ENCODE peak calls at places on chromosomes 3 and 15, in seven cellular contexts. One of them, this sample, is unnamed.

GRCh38 chr3:117820900-117821299 is 1111.3 kb downstream of the TUSC7 start:
- DNase-seq in lower lobe of right lung: no peak
- DNase-seq in mucosa of descending colon: no peak
- DNase-seq in GM12865: no peak
- DNase-seq in transverse colon: no peak
- DNase-seq in MM.1S: no peak
- DNase-seq in upper lobe of right lung: no peak
- DNase-seq in this sample: peak

GRCh38 chr3:106176734-106177133 is 307.9 kb upstream of the CBLB start:
- DNase-seq in lower lobe of right lung: no peak
- DNase-seq in upper lobe of right lung: no peak
- DNase-seq in GM12865: peak
- DNase-seq in MM.1S: no peak
- DNase-seq in transverse colon: no peak
- DNase-seq in mucosa of descending colon: no peak
- DNase-seq in this sample: peak

GRCh38 chr15:25054943-25055342 is 100.2 kb downstream of the SNRPN start:
- DNase-seq in GM12865: no peak
- DNase-seq in lower lobe of right lung: no peak
- DNase-seq in transverse colon: no peak
- DNase-seq in upper lobe of right lung: peak
- DNase-seq in mucosa of descending colon: no peak
- DNase-seq in MM.1S: no peak
- DNase-seq in this sample: no peak

GRCh38 chr15:68818671-68819450 is 1.8 kb downstream of the ANP32A start:
- DNase-seq in MM.1S: peak
- DNase-seq in lower lobe of right lung: peak
- DNase-seq in GM12865: peak
- DNase-seq in mucosa of descending colon: peak
- DNase-seq in upper lobe of right lung: peak
- DNase-seq in transverse colon: peak
- DNase-seq in this sample: peak

GRCh38 chr3:136250862-136251460 is 821 bp downstream of the PCCB start:
- DNase-seq in transverse colon: peak
- DNase-seq in upper lobe of right lung: peak
- DNase-seq in lower lobe of right lung: peak
- DNase-seq in GM12865: peak
- DNase-seq in mucosa of descending colon: peak
- DNase-seq in MM.1S: peak
- DNase-seq in this sample: peak

GRCh38 chr3:31014317-31015040 is 120.0 kb upstream of the GADL1 start:
- DNase-seq in GM12865: no peak
- DNase-seq in upper lobe of right lung: no peak
- DNase-seq in MM.1S: no peak
- DNase-seq in transverse colon: no peak
- DNase-seq in mucosa of descending colon: no peak
- DNase-seq in lower lobe of right lung: no peak
- DNase-seq in this sample: no peak

GRCh38 chr3:188432826-188433525 is 279.0 kb downstream of the LPP start:
- DNase-seq in mucosa of descending colon: peak
- DNase-seq in upper lobe of right lung: no peak
- DNase-seq in lower lobe of right lung: no peak
- DNase-seq in transverse colon: no peak
- DNase-seq in GM12865: peak
- DNase-seq in MM.1S: no peak
- DNase-seq in this sample: peak

GRCh38 chr3:10516835-10517465 is 11.6 kb upstream of the ATP2B2 start:
- DNase-seq in GM12865: no peak
- DNase-seq in MM.1S: no peak
- DNase-seq in upper lobe of right lung: peak
- DNase-seq in mucosa of descending colon: no peak
- DNase-seq in transverse colon: no peak
- DNase-seq in lower lobe of right lung: no peak
- DNase-seq in this sample: no peak

GRCh38 chr15:60070838-60071493 is 66.9 kb downstream of the FOXB1 start:
- DNase-seq in lower lobe of right lung: no peak
- DNase-seq in upper lobe of right lung: no peak
- DNase-seq in GM12865: no peak
- DNase-seq in transverse colon: no peak
- DNase-seq in mucosa of descending colon: no peak
- DNase-seq in MM.1S: no peak
- DNase-seq in this sample: peak

GRCh38 chr3:171860830-171861535 is 17.8 kb downstream of the TMEM212 start:
- DNase-seq in mucosa of descending colon: no peak
- DNase-seq in MM.1S: no peak
- DNase-seq in lower lobe of right lung: no peak
- DNase-seq in GM12865: no peak
- DNase-seq in upper lobe of right lung: no peak
- DNase-seq in transverse colon: no peak
- DNase-seq in this sample: peak

GRCh38 chr3:32412887-32413286 is 21.2 kb downstream of the CMTM7 start:
- DNase-seq in mucosa of descending colon: no peak
- DNase-seq in GM12865: no peak
- DNase-seq in upper lobe of right lung: no peak
- DNase-seq in lower lobe of right lung: no peak
- DNase-seq in transverse colon: no peak
- DNase-seq in MM.1S: no peak
- DNase-seq in this sample: no peak

GRCh38 chr3:170740726-170741591 is 129.0 kb downstream of the RPL22L1 start:
- DNase-seq in mucosa of descending colon: peak
- DNase-seq in transverse colon: peak
- DNase-seq in upper lobe of right lung: no peak
- DNase-seq in lower lobe of right lung: no peak
- DNase-seq in GM12865: no peak
- DNase-seq in MM.1S: no peak
- DNase-seq in this sample: peak

GRCh38 chr3:170493712-170494182 is 75.1 kb downstream of the CLDN11 start:
- DNase-seq in GM12865: no peak
- DNase-seq in MM.1S: no peak
- DNase-seq in upper lobe of right lung: no peak
- DNase-seq in mucosa of descending colon: no peak
- DNase-seq in lower lobe of right lung: no peak
- DNase-seq in transverse colon: no peak
- DNase-seq in this sample: peak

GRCh38 chr3:37630441-37630840 is 231.2 kb upstream of the CTDSPL start:
- DNase-seq in transverse colon: no peak
- DNase-seq in mucosa of descending colon: no peak
- DNase-seq in upper lobe of right lung: no peak
- DNase-seq in lower lobe of right lung: no peak
- DNase-seq in MM.1S: no peak
- DNase-seq in GM12865: no peak
- DNase-seq in this sample: no peak

GRCh38 chr3:17546500-17546899 is 195.9 kb downstream of the TBC1D5 start:
- DNase-seq in transverse colon: no peak
- DNase-seq in GM12865: no peak
- DNase-seq in lower lobe of right lung: no peak
- DNase-seq in MM.1S: no peak
- DNase-seq in upper lobe of right lung: no peak
- DNase-seq in mucosa of descending colon: no peak
- DNase-seq in this sample: no peak

GRCh38 chr3:14203521-14204079 is 25.0 kb downstream of the LSM3 start:
- DNase-seq in lower lobe of right lung: peak
- DNase-seq in upper lobe of right lung: no peak
- DNase-seq in transverse colon: peak
- DNase-seq in mucosa of descending colon: peak
- DNase-seq in MM.1S: peak
- DNase-seq in GM12865: peak
- DNase-seq in this sample: peak

GRCh38 chr3:159326998-159327397 is 525.1 kb downstream of the MFSD1 start:
- DNase-seq in lower lobe of right lung: no peak
- DNase-seq in mucosa of descending colon: no peak
- DNase-seq in upper lobe of right lung: no peak
- DNase-seq in MM.1S: no peak
- DNase-seq in GM12865: no peak
- DNase-seq in transverse colon: no peak
- DNase-seq in this sample: no peak

GRCh38 chr15:88324241-88325065 is 67.9 kb upstream of the NTRK3 start:
- DNase-seq in upper lobe of right lung: no peak
- DNase-seq in MM.1S: no peak
- DNase-seq in GM12865: no peak
- DNase-seq in lower lobe of right lung: no peak
- DNase-seq in mucosa of descending colon: peak
- DNase-seq in transverse colon: no peak
- DNase-seq in this sample: no peak

GRCh38 chr3:117165611-117166051 is 456.1 kb downstream of the TUSC7 start:
- DNase-seq in mucosa of descending colon: no peak
- DNase-seq in lower lobe of right lung: no peak
- DNase-seq in GM12865: no peak
- DNase-seq in MM.1S: no peak
- DNase-seq in upper lobe of right lung: no peak
- DNase-seq in transverse colon: no peak
- DNase-seq in this sample: no peak

GRCh38 chr3:159787191-159787590 is 201.4 kb upstream of the IL12A start:
- DNase-seq in mucosa of descending colon: peak
- DNase-seq in transverse colon: peak
- DNase-seq in MM.1S: no peak
- DNase-seq in upper lobe of right lung: no peak
- DNase-seq in lower lobe of right lung: no peak
- DNase-seq in GM12865: no peak
- DNase-seq in this sample: peak

GRCh38 chr3:119219069-119219468 is 21.6 kb downstream of the B4GALT4 start:
- DNase-seq in GM12865: peak
- DNase-seq in upper lobe of right lung: no peak
- DNase-seq in MM.1S: peak
- DNase-seq in mucosa of descending colon: no peak
- DNase-seq in transverse colon: no peak
- DNase-seq in lower lobe of right lung: no peak
- DNase-seq in this sample: peak

GRCh38 chr3:129864519-129864918 is 29.0 kb downstream of the TMCC1 start:
- DNase-seq in upper lobe of right lung: no peak
- DNase-seq in transverse colon: no peak
- DNase-seq in MM.1S: no peak
- DNase-seq in GM12865: no peak
- DNase-seq in lower lobe of right lung: no peak
- DNase-seq in mucosa of descending colon: no peak
- DNase-seq in this sample: no peak
- TF ChIP-seq CTCF in upper lobe of right lung: no peak
- TF ChIP-seq CTCF in transverse colon: no peak
- TF ChIP-seq CTCF in MM.1S: no peak
- TF ChIP-seq CTCF in GM12865: no peak
- TF ChIP-seq CTCF in lower lobe of right lung: no peak
- TF ChIP-seq CTCF in mucosa of descending colon: no peak
- TF ChIP-seq CTCF in this sample: no peak

DNA sequence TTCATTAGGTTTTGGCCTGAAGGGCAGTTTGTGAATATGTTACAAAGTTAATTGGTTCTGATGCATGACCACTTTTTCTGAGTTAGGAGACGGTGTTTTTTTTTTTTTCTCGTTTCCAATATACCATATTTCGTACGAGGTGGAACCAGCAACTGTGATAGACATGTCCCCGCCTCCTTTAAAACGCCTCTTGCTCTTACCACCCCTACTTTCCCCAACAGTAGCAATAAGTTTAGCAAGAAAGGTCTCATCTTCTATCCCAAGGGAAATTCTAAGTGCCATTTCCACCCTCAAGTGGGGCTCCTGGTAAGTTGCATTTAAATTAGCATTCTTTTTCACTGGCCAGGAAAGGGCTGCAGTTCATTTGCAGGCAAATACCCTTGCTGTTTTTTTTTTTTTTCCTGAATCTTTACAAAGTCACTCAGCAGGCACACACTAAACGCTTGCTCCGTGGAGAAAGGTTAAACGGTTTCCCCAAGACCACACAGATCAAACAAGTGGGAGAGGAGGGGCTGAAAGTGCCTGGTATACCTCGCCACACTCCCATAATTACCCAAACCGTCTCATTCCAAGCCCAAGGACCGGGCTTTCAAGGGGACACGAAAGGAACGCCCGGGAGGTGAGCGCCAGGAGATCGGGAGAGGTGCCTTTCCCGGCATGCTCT is 39.5 kb upstream of the MGA start:
- DNase-seq in upper lobe of right lung: no peak
- DNase-seq in lower lobe of right lung: no peak
- DNase-seq in MM.1S: no peak
- DNase-seq in transverse colon: no peak
- DNase-seq in mucosa of descending colon: no peak
- DNase-seq in GM12865: no peak
- DNase-seq in this sample: no peak
- H3K4me3 ChIP-seq in upper lobe of right lung: peak
- H3K4me3 ChIP-seq in lower lobe of right lung: peak
- H3K4me3 ChIP-seq in MM.1S: peak
- H3K4me3 ChIP-seq in transverse colon: peak
- H3K4me3 ChIP-seq in mucosa of descending colon: peak
- H3K4me3 ChIP-seq in GM12865: no peak
- H3K4me3 ChIP-seq in this sample: peak

GRCh38 chr3:76026379-76026778 is 241.0 kb upstream of the ZNF717 start:
- DNase-seq in MM.1S: no peak
- DNase-seq in GM12865: no peak
- DNase-seq in upper lobe of right lung: no peak
- DNase-seq in lower lobe of right lung: no peak
- DNase-seq in transverse colon: no peak
- DNase-seq in mucosa of descending colon: no peak
- DNase-seq in this sample: peak

GRCh38 chr3:76025561-76025960 is 240.2 kb upstream of the ZNF717 start:
- DNase-seq in mucosa of descending colon: no peak
- DNase-seq in lower lobe of right lung: no peak
- DNase-seq in transverse colon: no peak
- DNase-seq in MM.1S: no peak
- DNase-seq in GM12865: no peak
- DNase-seq in upper lobe of right lung: no peak
- DNase-seq in this sample: peak

GRCh38 chr3:76021376-76021775 is 236.0 kb upstream of the ZNF717 start:
- DNase-seq in transverse colon: no peak
- DNase-seq in upper lobe of right lung: no peak
- DNase-seq in mucosa of descending colon: no peak
- DNase-seq in GM12865: no peak
- DNase-seq in MM.1S: no peak
- DNase-seq in lower lobe of right lung: no peak
- DNase-seq in this sample: peak

GRCh38 chr3:76028816-76029215 is 243.5 kb upstream of the ZNF717 start:
- DNase-seq in MM.1S: no peak
- DNase-seq in GM12865: no peak
- DNase-seq in mucosa of descending colon: no peak
- DNase-seq in transverse colon: no peak
- DNase-seq in upper lobe of right lung: no peak
- DNase-seq in lower lobe of right lung: no peak
- DNase-seq in this sample: no peak

DNA sequence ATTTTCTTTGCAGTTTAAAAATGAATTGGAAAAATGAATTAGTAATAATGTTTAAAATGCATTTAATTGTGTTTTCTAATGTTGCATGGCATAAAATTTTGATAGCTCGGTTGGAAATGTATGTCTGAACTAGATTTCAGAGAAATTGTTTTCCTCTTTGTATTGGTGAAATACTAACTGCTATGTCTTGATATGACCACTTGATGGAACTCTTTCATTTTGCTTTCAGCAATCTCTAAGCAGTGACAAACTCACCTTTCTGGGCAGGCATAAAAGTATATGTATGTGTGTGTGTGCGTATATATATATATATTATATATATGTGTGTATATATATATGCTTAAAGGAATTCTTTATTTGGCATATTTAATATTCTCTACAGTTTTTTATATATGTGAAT is 239.3 kb upstream of the ZNF717 start:
- DNase-seq in transverse colon: no peak
- DNase-seq in lower lobe of right lung: no peak
- DNase-seq in MM.1S: peak
- DNase-seq in mucosa of descending colon: no peak
- DNase-seq in upper lobe of right lung: no peak
- DNase-seq in GM12865: peak
- DNase-seq in this sample: peak
- TF ChIP-seq CTCF in transverse colon: peak
- TF ChIP-seq CTCF in lower lobe of right lung: peak
- TF ChIP-seq CTCF in MM.1S: peak
- TF ChIP-seq CTCF in mucosa of descending colon: no peak
- TF ChIP-seq CTCF in upper lobe of right lung: peak
- TF ChIP-seq CTCF in GM12865: peak
- TF ChIP-seq CTCF in this sample: peak

GRCh38 chr3:71206305-71206704 is 377.2 kb downstream of the FOXP1 start:
- DNase-seq in mucosa of descending colon: no peak
- DNase-seq in MM.1S: no peak
- DNase-seq in lower lobe of right lung: no peak
- DNase-seq in transverse colon: no peak
- DNase-seq in upper lobe of right lung: no peak
- DNase-seq in GM12865: no peak
- DNase-seq in this sample: no peak
- H3K4me3 ChIP-seq in mucosa of descending colon: no peak
- H3K4me3 ChIP-seq in MM.1S: no peak
- H3K4me3 ChIP-seq in lower lobe of right lung: no peak
- H3K4me3 ChIP-seq in transverse colon: no peak
- H3K4me3 ChIP-seq in upper lobe of right lung: no peak
- H3K4me3 ChIP-seq in GM12865: no peak
- H3K4me3 ChIP-seq in this sample: no peak